ENCODE peak calls at places on chromosomes 13 and 19, in seven cellular contexts. N, T, M, K, A, U and L are unnamed samples.

GRCh38 chr13:40130871-40131636 is 475.6 kb downstream of the COG6 start:
- DNase-seq in N (no peak), T (no peak), M (no peak), K (no peak), A (no peak), U (no peak), L (no peak)

GRCh38 chr19:56155124-56155687 is 14.1 kb downstream of the ZNF444 start:
- DNase-seq in N (no peak), T (no peak), M (peak; percentile 89), K (no peak), A (no peak), U (no peak), L (no peak)

GRCh38 chr19:55675661-55676354 is 782 bp downstream of the EPN1 start:
- DNase-seq in N (no peak), T (no peak), M (no peak), K (no peak), A (no peak), U (no peak), L (no peak)

GRCh38 chr13:99339736-99340392 is 32.7 kb upstream of the GPR183 start:
- DNase-seq in N (peak; percentile 60), T (peak; percentile 46), M (no peak), K (no peak), A (no peak), U (no peak), L (no peak)

GRCh38 chr13:35648109-35648508 is 171.6 kb upstream of the MAB21L1 start:
- DNase-seq in N (no peak), T (no peak), M (no peak), K (no peak), A (no peak), U (no peak), L (no peak)

GRCh38 chr13:76879211-76879875 is 6.9 kb downstream of the KCTD12 start:
- DNase-seq in N (peak; percentile 63), T (peak; percentile 57), M (no peak), K (no peak), A (peak; percentile 65), U (peak; percentile 47), L (no peak)

GRCh38 chr13:44163108-44163507 is 210.5 kb upstream of the SERP2 start:
- DNase-seq in N (no peak), T (no peak), M (no peak), K (no peak), A (no peak), U (no peak), L (no peak)

GRCh38 chr19:16922949-16923348 is 34.1 kb downstream of the F2RL3 start:
- DNase-seq in N (no peak), T (no peak), M (no peak), K (no peak), A (no peak), U (no peak), L (no peak)

GRCh38 chr13:59409211-59409610 is 754.5 kb downstream of the DIAPH3 start:
- DNase-seq in N (no peak), T (peak; percentile 18), M (peak; percentile 60), K (no peak), A (peak; percentile 23), U (no peak), L (peak; percentile 32)

GRCh38 chr19:15115080-15115479 is 7.9 kb downstream of the SYDE1 start:
- DNase-seq in N (no peak), T (no peak), M (no peak), K (no peak), A (peak; percentile 75), U (no peak), L (no peak)

GRCh38 chr13:87089391-87089790 is 581.8 kb upstream of the SLITRK5 start:
- DNase-seq in N (no peak), T (no peak), M (no peak), K (no peak), A (no peak), U (no peak), L (peak; percentile 58)

GRCh38 chr19:4722671-4723464 is 774 bp downstream of the DPP9 start:
- DNase-seq in N (peak; percentile 14), T (no peak), M (no peak), K (peak; percentile 63), A (no peak), U (no peak), L (no peak)

GRCh38 chr19:3548594-3548993 is 8.8 kb downstream of the MFSD12 start:
- DNase-seq in N (no peak), T (no peak), M (no peak), K (no peak), A (no peak), U (no peak), L (no peak)

GRCh38 chr13:25248071-25248470 is 39.2 kb downstream of the MTMR6 start:
- DNase-seq in N (no peak), T (no peak), M (no peak), K (no peak), A (no peak), U (no peak), L (no peak)

GRCh38 chr19:45919678-45920077 is 5.1 kb upstream of the NANOS2 start:
- DNase-seq in N (no peak), T (peak; percentile 31), M (no peak), K (no peak), A (no peak), U (no peak), L (no peak)

GRCh38 chr19:46451352-46451751 is 20.0 kb downstream of the PNMA8A start:
- DNase-seq in N (no peak), T (peak; percentile 91), M (no peak), K (no peak), A (no peak), U (no peak), L (no peak)

GRCh38 chr13:97339019-97339988 is 94.7 kb upstream of the RAP2A start:
- DNase-seq in N (no peak), T (no peak), M (no peak), K (no peak), A (peak; percentile 44), U (peak; percentile 38), L (peak; percentile 95)

GRCh38 chr19:54612428-54612827 is 17.9 kb upstream of the LILRB1 start:
- DNase-seq in N (no peak), T (no peak), M (no peak), K (no peak), A (no peak), U (no peak), L (no peak)

GRCh38 chr19:28880735-28881401 is 332.1 kb downstream of the UQCRFS1 start:
- DNase-seq in N (no peak), T (no peak), M (peak; percentile 77), K (no peak), A (no peak), U (no peak), L (no peak)

GRCh38 chr13:95641961-95642621 is 2.4 kb downstream of the DZIP1 start:
- DNase-seq in N (no peak), T (no peak), M (peak; percentile 91), K (peak; percentile 62), A (peak; percentile 43), U (no peak), L (no peak)

GRCh38 chr13:47175172-47175806 is 278.4 kb upstream of the HTR2A start:
- DNase-seq in N (no peak), T (no peak), M (no peak), K (no peak), A (no peak), U (no peak), L (peak; percentile 74)
- TF ChIP-seq CTCF in N (no peak), T (no peak), M (no peak), K (no peak), A (no peak), U (no peak), L (no peak)

GRCh38 chr13:28558126-28558525 is 63.2 kb upstream of the FLT1 start:
- DNase-seq in N (no peak), T (no peak), M (no peak), K (no peak), A (no peak), U (no peak), L (peak; percentile 80)

GRCh38 chr13:28560612-28561011 is 65.7 kb upstream of the FLT1 start:
- DNase-seq in N (no peak), T (no peak), M (no peak), K (no peak), A (no peak), U (no peak), L (no peak)

GRCh38 chr13:28558567-28558966 is 63.6 kb upstream of the FLT1 start:
- DNase-seq in N (no peak), T (no peak), M (no peak), K (no peak), A (no peak), U (no peak), L (no peak)

GRCh38 chr13:28559636-28560259 is 64.8 kb upstream of the FLT1 start:
- DNase-seq in N (no peak), T (no peak), M (no peak), K (no peak), A (no peak), U (no peak), L (no peak)

GRCh38 chr13:28557725-28558124 is 62.8 kb upstream of the FLT1 start:
- DNase-seq in N (no peak), T (no peak), M (no peak), K (no peak), A (no peak), U (no peak), L (peak; percentile 6)
- H3K27ac ChIP-seq in N (no peak overlapping the region), T (peak overlapping the region; percentile 85), M (no peak overlapping the region), K (no peak overlapping the region), A (no peak overlapping the region), U (peak overlapping the region; percentile 70), L (peak overlapping the region; percentile 81)

GRCh38 chr13:20191902-20192469 is 752 bp downstream of the GJB2 start:
- DNase-seq in N (no peak), T (no peak), M (peak; percentile 81), K (peak; percentile 68), A (no peak), U (no peak), L (no peak)

GRCh38 chr13:20192470-20193141 is at the start of gene GJB2:
- DNase-seq in N (no peak), T (no peak), M (peak; percentile 69), K (peak; percentile 68), A (no peak), U (no peak), L (no peak)

GRCh38 chr13:20193142-20193923 is 595 bp upstream of the GJB2 start:
- DNase-seq in N (no peak), T (no peak), M (peak; percentile 56), K (no peak), A (no peak), U (no peak), L (no peak)

GRCh38 chr13:20195846-20196245 is 3.1 kb upstream of the GJB2 start:
- DNase-seq in N (no peak), T (no peak), M (no peak), K (no peak), A (no peak), U (no peak), L (no peak)

GRCh38 chr13:20193924-20194631 is 1.3 kb upstream of the GJB2 start:
- DNase-seq in N (no peak), T (no peak), M (peak; percentile 62), K (no peak), A (no peak), U (no peak), L (no peak)
- H3K4me3 ChIP-seq in N (peak overlapping the region; percentile 37), T (no peak overlapping the region), M (peak overlapping the region; percentile 76), K (peak overlapping the region; percentile 47), A (peak overlapping the region; percentile 71), U (peak overlapping the region; percentile 75), L (no peak overlapping the region)

DNA sequence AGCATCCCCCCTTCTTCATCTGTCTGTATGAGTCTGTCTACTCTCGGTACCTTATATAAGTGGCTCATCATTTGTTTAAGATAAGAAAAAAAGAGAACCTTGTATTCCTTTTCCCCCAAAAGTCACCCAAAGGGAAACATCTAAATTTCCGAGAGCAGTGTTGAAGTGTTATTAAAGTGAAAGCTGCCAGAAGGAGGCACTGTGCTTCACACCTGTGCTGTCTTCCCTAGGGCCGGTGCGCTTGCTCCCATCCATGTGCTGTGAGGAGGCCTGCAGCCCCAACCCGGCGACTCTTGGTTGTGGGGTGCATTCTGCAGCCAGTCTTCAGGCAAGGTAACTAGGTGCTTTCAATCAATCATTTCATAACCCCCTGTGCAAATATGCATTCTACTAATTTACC is 97.5 kb downstream of the TNFRSF19 start:
- DNase-seq in N (no peak), T (no peak), M (no peak), K (no peak), A (no peak), U (no peak), L (no peak)
- TF ChIP-seq CTCF in N (no peak), T (no peak), M (peak; percentile 56), K (no peak), A (no peak), U (no peak), L (no peak)